ENCODE peak calls at places on chromosomes 6 and 20, in six cellular contexts. O is heart right ventricle; D is nucleus accumbens; M is AG10803; Z is T-helper 17 cell; U is naive thymus-derived CD4-positive, alpha-beta T cell. X is an unnamed sample.

GRCh38 chr6:12160350-12160749 is 129.8 kb upstream of the EDN1 start:
- DNase-seq in M (peak), Z (no peak), U (no peak), O (no peak), D (no peak), X (no peak)

GRCh38 chr6:135085700-135086413 is 31.2 kb upstream of the HBS1L start:
- DNase-seq in D (no peak), O (no peak), U (no peak), Z (no peak), M (no peak), X (no peak)

GRCh38 chr6:24940311-24940917 is 4.7 kb upstream of the RIPOR2 start:
- DNase-seq in M (no peak), D (no peak), Z (no peak), O (no peak), U (no peak), X (no peak)

GRCh38 chr6:26250806-26251075 is 114.3 kb upstream of the BTN3A2 start:
- DNase-seq in U (peak), M (no peak), Z (no peak), O (no peak), D (no peak), X (peak)

GRCh38 chr20:49313271-49313670 is 35.4 kb upstream of the ZNFX1 start:
- DNase-seq in M (no peak), Z (no peak), D (peak), U (no peak), O (no peak), X (no peak)

GRCh38 chr20:58192567-58192966 is 35.9 kb downstream of the ANKRD60 start:
- DNase-seq in D (no peak), M (no peak), U (peak), Z (peak), O (no peak), X (no peak)

GRCh38 chr20:53174454-53174853 is 202.3 kb downstream of the TSHZ2 start:
- DNase-seq in D (no peak), O (no peak), Z (no peak), U (no peak), M (no peak), X (no peak)

GRCh38 chr20:1888796-1889463 is 6.3 kb upstream of the SIRPA start:
- DNase-seq in D (no peak), O (no peak), M (peak), Z (no peak), U (no peak), X (no peak)

GRCh38 chr6:40845588-40845987 is 193.4 kb downstream of the UNC5CL start:
- DNase-seq in M (peak), D (no peak), U (peak), O (no peak), Z (no peak), X (peak)

GRCh38 chr20:4866429-4866828 is 134.9 kb downstream of the SLC23A2 start:
- DNase-seq in U (no peak), O (no peak), Z (no peak), M (no peak), D (no peak), X (no peak)

GRCh38 chr6:21022343-21023107 is 488.3 kb downstream of the CDKAL1 start:
- DNase-seq in O (no peak), U (no peak), M (no peak), Z (no peak), D (no peak), X (no peak)

GRCh38 chr20:5608104-5608447 is 142.1 kb upstream of the SHLD1 start:
- DNase-seq in D (no peak), Z (no peak), O (no peak), U (no peak), M (no peak), X (no peak)

GRCh38 chr6:90131614-90132423 is 164.8 kb downstream of the BACH2 start:
- DNase-seq in D (no peak), Z (no peak), M (peak), U (no peak), O (peak), X (no peak)

GRCh38 chr20:1819311-1820136 is 75.7 kb upstream of the SIRPA start:
- DNase-seq in M (no peak), D (no peak), Z (no peak), U (no peak), O (no peak), X (no peak)

GRCh38 chr6:163589401-163589800 is 174.9 kb downstream of the QKI start:
- DNase-seq in Z (no peak), O (no peak), D (no peak), M (no peak), U (no peak), X (peak)

GRCh38 chr6:139060332-139060731 is 31.8 kb downstream of the ABRACL start:
- DNase-seq in Z (no peak), O (no peak), D (no peak), M (peak), U (no peak), X (no peak)

GRCh38 chr6:67736816-67737215 is 898.3 kb upstream of the ADGRB3 start:
- DNase-seq in D (no peak), O (no peak), Z (no peak), U (no peak), M (no peak), X (no peak)

GRCh38 chr6:106103728-106104109 is 17.6 kb downstream of the PRDM1 start:
- DNase-seq in Z (peak), D (no peak), O (no peak), U (no peak), M (no peak), X (no peak)

GRCh38 chr6:39062014-39062740 is 13.6 kb downstream of the GLP1R start:
- DNase-seq in U (no peak), O (no peak), D (no peak), M (no peak), Z (no peak), X (no peak)

GRCh38 chr6:14925627-14926026 is 320.2 kb upstream of the JARID2 start:
- DNase-seq in Z (no peak), U (no peak), M (peak), D (no peak), O (no peak), X (no peak)

GRCh38 chr6:52213127-52213526 is 27.0 kb downstream of the IL17A start:
- DNase-seq in O (no peak), Z (no peak), D (no peak), M (no peak), U (peak), X (no peak)

GRCh38 chr20:22402990-22403859 is 181.1 kb downstream of the FOXA2 start:
- DNase-seq in M (no peak), Z (no peak), O (no peak), D (no peak), U (no peak), X (no peak)

GRCh38 chr6:168120390-168121307 is 41.6 kb upstream of the FRMD1 start:
- DNase-seq in U (no peak), O (no peak), M (no peak), Z (no peak), D (no peak), X (no peak)

GRCh38 chr6:34189806-34190503 is 44.1 kb upstream of the GRM4 start:
- DNase-seq in O (no peak), Z (no peak), U (peak), M (no peak), D (no peak), X (no peak)

GRCh38 chr6:139436521-139437348 is 62.3 kb upstream of the CITED2 start:
- DNase-seq in O (no peak), M (peak), U (no peak), D (no peak), Z (no peak), X (no peak)

GRCh38 chr6:108127826-108128225 is 38.0 kb upstream of the NR2E1 start:
- DNase-seq in Z (no peak), U (no peak), M (no peak), O (no peak), D (no peak), X (no peak)

GRCh38 chr6:20182926-20183521 is 29.2 kb downstream of the MBOAT1 start:
- DNase-seq in Z (no peak), O (peak), M (no peak), D (no peak), U (no peak), X (no peak)

GRCh38 chr6:56683882-56684281 is 41.2 kb upstream of the DST start:
- DNase-seq in U (no peak), D (no peak), Z (no peak), O (no peak), M (peak), X (no peak)